ENCODE peak calls at places on chromosomes 16 and 17, in four cellular contexts. One of them, this sample, is unnamed.

GRCh38 chr17:27984404-27984803 is 58.1 kb upstream of the NLK start:
- DNase-seq in K562: no peak
- DNase-seq in GM12878: no peak
- DNase-seq in HepG2: no peak
- DNase-seq in this sample: no peak

GRCh38 chr16:56610017-56610608 is 1.7 kb downstream of the MT2A start:
- DNase-seq in K562: no peak
- DNase-seq in GM12878: peak; percentile 55
- DNase-seq in HepG2: peak; percentile 35
- DNase-seq in this sample: peak; percentile 75

GRCh38 chr16:63749256-63749655 is 1372.6 kb downstream of the CDH11 start:
- DNase-seq in K562: no peak
- DNase-seq in GM12878: no peak
- DNase-seq in HepG2: no peak
- DNase-seq in this sample: no peak

GRCh38 chr17:17401271-17401781 is 75.5 kb upstream of the MED9 start:
- DNase-seq in K562: peak; percentile 55
- DNase-seq in GM12878: no peak
- DNase-seq in HepG2: peak; percentile 56
- DNase-seq in this sample: peak; percentile 31

GRCh38 chr16:89732142-89732917 is 11.0 kb downstream of the ZNF276 start:
- DNase-seq in K562: no peak
- DNase-seq in GM12878: no peak
- DNase-seq in HepG2: no peak
- DNase-seq in this sample: no peak

GRCh38 chr16:84137287-84137686 is 7.7 kb downstream of the HSDL1 start:
- DNase-seq in K562: no peak
- DNase-seq in GM12878: no peak
- DNase-seq in HepG2: no peak
- DNase-seq in this sample: no peak

GRCh38 chr16:57592591-57593003 is 35.8 kb upstream of the ADGRG1 start:
- DNase-seq in K562: no peak
- DNase-seq in GM12878: no peak
- DNase-seq in HepG2: no peak
- DNase-seq in this sample: no peak

GRCh38 chr16:19548144-19548543 is 7.4 kb upstream of the VPS35L start:
- DNase-seq in K562: no peak
- DNase-seq in GM12878: no peak
- DNase-seq in HepG2: no peak
- DNase-seq in this sample: no peak

GRCh38 chr17:82000803-82001649 is 21.7 kb downstream of the CENPX start:
- DNase-seq in K562: no peak
- DNase-seq in GM12878: no peak
- DNase-seq in HepG2: no peak
- DNase-seq in this sample: no peak
- TF ChIP-seq SIN3A in K562: no peak
- TF ChIP-seq SIN3A in GM12878: no peak
- TF ChIP-seq SIN3A in HepG2: peak; percentile 19
- TF ChIP-seq SIN3A in this sample: no peak

GRCh38 chr16:87601322-87602004 is 845 bp upstream of the JPH3 start:
- DNase-seq in K562: no peak
- DNase-seq in GM12878: no peak
- DNase-seq in HepG2: no peak
- DNase-seq in this sample: no peak
- TF ChIP-seq EZH2 in K562: no peak
- TF ChIP-seq EZH2 in GM12878: no peak
- TF ChIP-seq EZH2 in HepG2: peak; percentile 99
- TF ChIP-seq EZH2 in this sample: no peak

GRCh38 chr17:69525920-69526841 is 111.7 kb downstream of the MAP2K6 start:
- DNase-seq in K562: peak; percentile 37
- DNase-seq in GM12878: no peak
- DNase-seq in HepG2: peak; percentile 65
- DNase-seq in this sample: peak; percentile 73
- TF ChIP-seq ZBTB33 in K562: no peak
- TF ChIP-seq ZBTB33 in GM12878: no peak
- TF ChIP-seq ZBTB33 in HepG2: no peak
- TF ChIP-seq ZBTB33 in this sample: no peak

DNA sequence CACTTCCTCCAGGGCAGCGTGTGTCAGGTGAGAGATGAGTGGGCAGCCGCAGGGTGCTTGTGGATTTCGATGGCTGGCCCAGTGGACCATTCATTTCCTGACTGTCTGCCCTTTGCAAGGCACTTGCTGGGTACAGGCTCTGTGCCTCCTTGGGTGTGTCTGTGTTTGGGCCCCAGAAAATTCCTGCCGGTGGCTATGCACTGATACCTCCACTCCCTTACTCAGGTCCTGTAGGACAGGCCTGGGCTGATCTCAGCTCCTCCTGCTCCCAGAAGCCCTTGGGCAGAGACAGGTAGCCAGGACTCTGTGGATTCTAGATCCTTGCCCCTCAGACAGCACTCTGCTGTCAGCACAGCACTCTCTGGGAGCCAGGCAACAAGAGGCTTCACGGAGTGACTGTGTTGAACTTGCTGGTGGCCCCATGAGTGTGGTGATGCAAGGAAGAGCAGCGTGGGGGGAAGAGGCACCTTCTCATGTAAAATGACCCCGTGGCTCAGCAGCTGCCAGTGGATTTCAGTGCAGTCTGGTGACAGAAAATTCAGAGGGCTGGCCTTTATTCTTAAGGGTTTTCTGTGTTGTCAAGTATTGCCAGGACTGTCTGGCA is 29.0 kb downstream of the PGS1 start:
- DNase-seq in K562: no peak
- DNase-seq in GM12878: no peak
- DNase-seq in HepG2: no peak
- DNase-seq in this sample: no peak
- TF ChIP-seq SIN3A in K562: no peak
- TF ChIP-seq SIN3A in GM12878: no peak
- TF ChIP-seq SIN3A in HepG2: no peak
- TF ChIP-seq SIN3A in this sample: no peak

GRCh38 chr17:61453563-61453962 is 1.3 kb downstream of the TBX4 start:
- DNase-seq in K562: no peak
- DNase-seq in GM12878: no peak
- DNase-seq in HepG2: no peak
- DNase-seq in this sample: no peak

GRCh38 chr17:61451538-61452300 is 503 bp upstream of the TBX4 start:
- DNase-seq in K562: no peak
- DNase-seq in GM12878: no peak
- DNase-seq in HepG2: no peak
- DNase-seq in this sample: no peak

GRCh38 chr17:61450641-61451537 is 1.3 kb upstream of the TBX4 start:
- DNase-seq in K562: no peak
- DNase-seq in GM12878: no peak
- DNase-seq in HepG2: no peak
- DNase-seq in this sample: no peak

GRCh38 chr17:61454095-61454931 is 2.1 kb downstream of the TBX4 start:
- DNase-seq in K562: no peak
- DNase-seq in GM12878: no peak
- DNase-seq in HepG2: no peak
- DNase-seq in this sample: no peak

DNA sequence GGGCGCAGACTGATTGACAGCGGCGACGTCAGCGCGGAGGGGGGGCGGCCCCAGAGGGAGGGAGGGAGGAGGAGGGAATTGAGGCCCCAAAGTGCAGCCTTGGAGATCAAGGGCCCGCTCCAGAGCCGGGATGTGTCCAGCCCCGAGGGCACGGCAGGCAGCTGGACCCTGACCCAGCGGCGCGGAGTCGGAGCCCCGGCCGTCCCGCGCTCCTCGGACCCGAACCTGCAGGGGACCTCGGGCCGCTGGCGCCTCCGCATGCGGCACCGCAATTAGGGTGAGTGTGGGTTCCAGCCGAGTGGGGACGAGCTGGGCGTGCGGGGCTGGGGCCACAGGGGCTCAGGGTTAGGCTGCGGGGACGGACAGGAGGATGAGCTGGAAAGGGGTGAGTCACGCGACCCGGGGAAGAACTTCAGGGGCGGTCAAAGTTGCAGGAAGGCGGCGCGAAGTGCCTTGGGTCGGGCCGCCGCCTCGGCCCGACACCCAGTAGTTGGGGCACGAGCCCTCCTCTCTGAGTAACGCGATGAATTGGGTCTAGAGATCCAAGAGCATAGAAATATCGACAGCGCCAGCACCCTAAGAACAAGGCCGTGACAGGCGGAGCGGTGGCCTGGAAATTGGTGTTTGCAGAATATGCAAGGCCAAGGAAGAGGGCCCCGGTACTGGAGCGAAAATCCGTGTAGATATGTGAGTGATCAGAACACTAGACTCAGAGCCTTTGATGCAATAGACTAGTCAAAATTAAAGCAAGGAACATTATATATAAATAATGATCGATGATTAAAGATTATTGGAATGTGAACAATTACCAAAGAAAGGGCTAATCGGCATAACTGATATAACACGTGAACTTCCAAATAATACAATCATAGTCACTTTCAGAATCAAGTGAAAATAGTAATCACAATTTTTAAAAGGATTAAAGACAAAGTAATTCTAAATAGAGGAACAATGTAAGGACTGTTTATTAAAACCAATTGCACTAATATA is at the start of gene TBX4:
- DNase-seq in K562: no peak
- DNase-seq in GM12878: no peak
- DNase-seq in HepG2: no peak
- DNase-seq in this sample: no peak
- TF ChIP-seq EZH2 in K562: no peak
- TF ChIP-seq EZH2 in GM12878: peak; percentile 79
- TF ChIP-seq EZH2 in HepG2: no peak
- TF ChIP-seq EZH2 in this sample: no peak

DNA sequence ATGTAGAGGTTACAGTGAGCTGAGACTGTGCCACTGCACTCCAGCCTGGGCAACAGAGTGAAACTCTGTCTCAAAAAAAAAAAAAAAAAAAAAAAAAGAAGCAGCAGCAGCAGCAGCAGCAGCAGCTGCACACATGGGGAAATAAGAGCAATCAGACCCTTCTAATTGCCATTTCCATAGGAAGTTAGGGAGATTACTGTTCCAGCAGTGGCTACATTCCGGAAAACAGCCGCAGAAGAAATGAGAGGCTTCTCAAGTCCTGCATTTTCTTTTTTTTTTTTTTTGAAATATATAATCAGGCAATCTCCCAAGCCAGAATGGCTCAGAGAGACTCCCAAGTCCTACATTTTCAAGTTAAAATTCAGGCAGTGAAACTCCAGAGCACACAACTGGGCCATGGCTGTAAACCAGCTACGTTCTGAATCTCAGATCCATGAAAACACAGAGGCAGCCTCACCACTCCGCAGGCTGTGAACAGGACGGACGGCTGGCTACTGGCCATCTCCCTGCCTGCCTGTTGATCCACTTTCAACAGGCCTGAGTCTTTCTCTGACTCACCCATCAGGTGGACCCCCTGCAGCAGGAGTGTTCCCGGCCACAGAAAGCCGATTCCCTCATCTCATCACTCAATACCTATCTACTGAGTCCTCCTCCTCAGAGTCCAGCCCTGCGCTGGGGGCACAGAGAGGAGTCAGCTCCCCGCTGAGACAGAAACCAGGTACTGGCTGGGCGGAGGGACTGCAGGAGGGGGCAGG is 15.0 kb downstream of the TRPV1 start:
- DNase-seq in K562: no peak
- DNase-seq in GM12878: no peak
- DNase-seq in HepG2: no peak
- DNase-seq in this sample: no peak
- TF ChIP-seq ZBTB33 in K562: no peak
- TF ChIP-seq ZBTB33 in GM12878: no peak
- TF ChIP-seq ZBTB33 in HepG2: no peak
- TF ChIP-seq ZBTB33 in this sample: no peak

GRCh38 chr17:81518785-81519283 is 6.2 kb upstream of the ACTG1 start:
- DNase-seq in K562: peak; percentile 60
- DNase-seq in GM12878: no peak
- DNase-seq in HepG2: no peak
- DNase-seq in this sample: no peak
- TF ChIP-seq SIN3A in K562: no peak
- TF ChIP-seq SIN3A in GM12878: no peak
- TF ChIP-seq SIN3A in HepG2: no peak
- TF ChIP-seq SIN3A in this sample: no peak

DNA sequence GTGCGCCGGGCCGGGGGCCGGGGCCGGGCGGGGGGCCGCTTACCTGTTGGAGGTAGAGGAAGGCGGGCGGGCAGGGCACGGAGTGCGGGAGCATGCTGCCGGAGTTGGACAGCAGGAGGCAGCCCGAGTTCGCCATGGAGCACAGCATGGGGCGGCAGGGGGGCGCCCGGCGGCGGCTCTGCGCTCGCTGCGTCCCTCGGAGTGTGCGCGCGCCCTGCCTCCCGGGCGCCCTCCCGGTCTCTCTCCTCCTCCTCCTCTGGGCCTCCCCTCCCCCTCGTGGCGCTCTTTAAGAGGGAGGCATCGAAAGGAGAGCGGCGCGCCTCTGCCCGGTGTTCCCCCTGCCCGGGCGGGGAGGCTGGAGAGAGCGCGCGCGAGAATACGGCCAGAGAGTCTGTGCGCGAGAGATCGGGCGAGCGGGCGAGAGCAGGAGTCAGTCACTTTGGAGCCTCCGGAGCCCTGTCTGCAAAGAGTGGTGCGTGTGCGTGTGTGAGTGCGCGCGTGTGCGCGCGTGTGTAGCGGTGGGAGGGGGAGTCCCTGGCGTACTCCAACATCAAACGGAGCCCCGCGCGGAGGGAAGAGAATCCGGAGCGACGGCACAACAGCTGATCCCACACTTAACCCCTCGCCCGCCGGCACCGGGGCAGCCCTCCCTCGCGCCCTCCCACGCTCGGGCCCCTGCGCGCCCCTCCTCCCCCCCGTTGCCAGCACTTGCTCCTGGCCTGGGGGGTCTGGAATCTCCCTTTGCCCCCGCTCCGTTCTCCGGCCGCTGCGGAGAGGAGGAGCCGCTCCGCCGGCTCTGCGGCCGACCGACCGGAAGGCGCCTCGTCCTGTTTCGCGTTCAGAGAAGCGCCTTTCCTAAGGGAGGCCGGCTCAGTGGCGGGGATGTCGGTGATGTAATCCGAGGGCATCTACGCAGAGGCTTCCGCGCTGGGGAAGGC is 108.9 kb downstream of the ENGASE start:
- DNase-seq in K562: no peak
- DNase-seq in GM12878: no peak
- DNase-seq in HepG2: no peak
- DNase-seq in this sample: no peak
- TF ChIP-seq EZH2 in K562: no peak
- TF ChIP-seq EZH2 in GM12878: no peak
- TF ChIP-seq EZH2 in HepG2: no peak
- TF ChIP-seq EZH2 in this sample: no peak

GRCh38 chr16:30902070-30902972 is 5.9 kb downstream of the CTF1 start:
- DNase-seq in K562: peak; percentile 88
- DNase-seq in GM12878: no peak
- DNase-seq in HepG2: peak; percentile 33
- DNase-seq in this sample: no peak
- TF ChIP-seq ZBTB33 in K562: no peak
- TF ChIP-seq ZBTB33 in GM12878: no peak
- TF ChIP-seq ZBTB33 in HepG2: peak; percentile 67
- TF ChIP-seq ZBTB33 in this sample: no peak

This sample was measured in HCT116.